ENCODE peak calls at places on chromosomes 2 and 18, in five cellular contexts. One of them, this sample, is unnamed.

GRCh38 chr2:50770299-50770698 is 261.6 kb downstream of the NRXN1 start:
- DNase-seq in fibroblast of pulmonary artery: no peak
- DNase-seq in AG04449: no peak
- DNase-seq in bronchial epithelial cell: no peak
- DNase-seq in endodermal cell: no peak
- DNase-seq in this sample: no peak

GRCh38 chr2:95526360-95527341 is 42.1 kb upstream of the TRIM43B start:
- DNase-seq in fibroblast of pulmonary artery: peak
- DNase-seq in AG04449: peak
- DNase-seq in bronchial epithelial cell: peak
- DNase-seq in endodermal cell: no peak
- DNase-seq in this sample: peak

GRCh38 chr2:120886534-120886961 is 150.9 kb downstream of the GLI2 start:
- DNase-seq in fibroblast of pulmonary artery: no peak
- DNase-seq in AG04449: no peak
- DNase-seq in bronchial epithelial cell: no peak
- DNase-seq in endodermal cell: no peak
- DNase-seq in this sample: no peak

GRCh38 chr2:152407204-152407721 is 72.3 kb downstream of the FMNL2 start:
- DNase-seq in fibroblast of pulmonary artery: peak
- DNase-seq in AG04449: no peak
- DNase-seq in bronchial epithelial cell: peak
- DNase-seq in endodermal cell: peak
- DNase-seq in this sample: no peak

GRCh38 chr2:175605989-175606841 is 395.9 kb downstream of the LNPK start:
- DNase-seq in fibroblast of pulmonary artery: no peak
- DNase-seq in AG04449: no peak
- DNase-seq in bronchial epithelial cell: peak
- DNase-seq in endodermal cell: peak
- DNase-seq in this sample: peak

GRCh38 chr18:55577812-55578539 is 10.0 kb downstream of the TCF4 start:
- DNase-seq in fibroblast of pulmonary artery: no peak
- DNase-seq in AG04449: no peak
- DNase-seq in bronchial epithelial cell: no peak
- DNase-seq in endodermal cell: no peak
- DNase-seq in this sample: no peak

GRCh38 chr2:16665746-16666452 is at the start of gene CYRIA:
- DNase-seq in fibroblast of pulmonary artery: peak
- DNase-seq in AG04449: no peak
- DNase-seq in bronchial epithelial cell: no peak
- DNase-seq in endodermal cell: peak
- DNase-seq in this sample: no peak

GRCh38 chr2:23532311-23533013 is 147.5 kb downstream of the KLHL29 start:
- DNase-seq in fibroblast of pulmonary artery: no peak
- DNase-seq in AG04449: no peak
- DNase-seq in bronchial epithelial cell: no peak
- DNase-seq in endodermal cell: no peak
- DNase-seq in this sample: no peak

GRCh38 chr18:36083729-36084128 is 16.4 kb upstream of the RPRD1A start:
- DNase-seq in fibroblast of pulmonary artery: no peak
- DNase-seq in AG04449: no peak
- DNase-seq in bronchial epithelial cell: no peak
- DNase-seq in endodermal cell: no peak
- DNase-seq in this sample: no peak

GRCh38 chr2:30398488-30398887 is 48.6 kb upstream of the LCLAT1 start:
- DNase-seq in fibroblast of pulmonary artery: no peak
- DNase-seq in AG04449: no peak
- DNase-seq in bronchial epithelial cell: peak
- DNase-seq in endodermal cell: no peak
- DNase-seq in this sample: no peak

GRCh38 chr2:21999522-21999921 is 875.8 kb downstream of the TDRD15 start:
- DNase-seq in fibroblast of pulmonary artery: no peak
- DNase-seq in AG04449: no peak
- DNase-seq in bronchial epithelial cell: no peak
- DNase-seq in endodermal cell: no peak
- DNase-seq in this sample: no peak

GRCh38 chr2:236095502-236095901 is 72.7 kb downstream of the GBX2 start:
- DNase-seq in fibroblast of pulmonary artery: no peak
- DNase-seq in AG04449: no peak
- DNase-seq in bronchial epithelial cell: no peak
- DNase-seq in endodermal cell: no peak
- DNase-seq in this sample: no peak

GRCh38 chr2:54709341-54709809 is 14.1 kb upstream of the EML6 start:
- DNase-seq in fibroblast of pulmonary artery: no peak
- DNase-seq in AG04449: no peak
- DNase-seq in bronchial epithelial cell: peak
- DNase-seq in endodermal cell: peak
- DNase-seq in this sample: no peak

GRCh38 chr2:133025004-133025403 is 355.0 kb upstream of the LYPD1 start:
- DNase-seq in fibroblast of pulmonary artery: no peak
- DNase-seq in AG04449: no peak
- DNase-seq in bronchial epithelial cell: no peak
- DNase-seq in endodermal cell: no peak
- DNase-seq in this sample: no peak

GRCh38 chr18:39591647-39592046 is 2026.0 kb upstream of the CELF4 start:
- DNase-seq in fibroblast of pulmonary artery: no peak
- DNase-seq in AG04449: no peak
- DNase-seq in bronchial epithelial cell: peak
- DNase-seq in endodermal cell: peak
- DNase-seq in this sample: no peak

GRCh38 chr2:109202486-109202885 is 73.5 kb downstream of the SH3RF3 start:
- DNase-seq in fibroblast of pulmonary artery: no peak
- DNase-seq in AG04449: no peak
- DNase-seq in bronchial epithelial cell: no peak
- DNase-seq in endodermal cell: no peak
- DNase-seq in this sample: no peak

GRCh38 chr2:112795720-112796119 is 11.4 kb upstream of the IL1A start:
- DNase-seq in fibroblast of pulmonary artery: no peak
- DNase-seq in AG04449: no peak
- DNase-seq in bronchial epithelial cell: peak
- DNase-seq in endodermal cell: no peak
- DNase-seq in this sample: no peak

GRCh38 chr2:157782057-157782845 is 93.9 kb downstream of the ACVR1 start:
- DNase-seq in fibroblast of pulmonary artery: peak
- DNase-seq in AG04449: no peak
- DNase-seq in bronchial epithelial cell: peak
- DNase-seq in endodermal cell: no peak
- DNase-seq in this sample: no peak

GRCh38 chr2:176827269-176827668 is 385.3 kb upstream of the HNRNPA3 start:
- DNase-seq in fibroblast of pulmonary artery: no peak
- DNase-seq in AG04449: no peak
- DNase-seq in bronchial epithelial cell: no peak
- DNase-seq in endodermal cell: no peak
- DNase-seq in this sample: no peak

GRCh38 chr2:109285244-109285651 is 156.2 kb downstream of the SH3RF3 start:
- DNase-seq in fibroblast of pulmonary artery: no peak
- DNase-seq in AG04449: no peak
- DNase-seq in bronchial epithelial cell: no peak
- DNase-seq in endodermal cell: no peak
- DNase-seq in this sample: peak

GRCh38 chr2:111652038-111652437 is 232.0 kb downstream of the ANAPC1 start:
- DNase-seq in fibroblast of pulmonary artery: no peak
- DNase-seq in AG04449: no peak
- DNase-seq in bronchial epithelial cell: peak
- DNase-seq in endodermal cell: no peak
- DNase-seq in this sample: no peak

GRCh38 chr2:108316194-108316880 is 27.6 kb downstream of the SULT1C2 start:
- DNase-seq in fibroblast of pulmonary artery: no peak
- DNase-seq in AG04449: no peak
- DNase-seq in bronchial epithelial cell: peak
- DNase-seq in endodermal cell: peak
- DNase-seq in this sample: no peak

GRCh38 chr2:27806311-27807059 is 35.0 kb downstream of the MRPL33 start:
- DNase-seq in fibroblast of pulmonary artery: no peak
- DNase-seq in AG04449: no peak
- DNase-seq in bronchial epithelial cell: no peak
- DNase-seq in endodermal cell: no peak
- DNase-seq in this sample: no peak

GRCh38 chr2:230124792-230125452 is 56.2 kb upstream of the SLC16A14 start:
- DNase-seq in fibroblast of pulmonary artery: no peak
- DNase-seq in AG04449: no peak
- DNase-seq in bronchial epithelial cell: no peak
- DNase-seq in endodermal cell: no peak
- DNase-seq in this sample: no peak

GRCh38 chr18:75727479-75727878 is 300.0 kb upstream of the SMIM21 start:
- DNase-seq in fibroblast of pulmonary artery: peak
- DNase-seq in AG04449: no peak
- DNase-seq in bronchial epithelial cell: no peak
- DNase-seq in endodermal cell: peak
- DNase-seq in this sample: no peak

GRCh38 chr2:126979039-126979438 is 80.3 kb downstream of the TEX51 start:
- DNase-seq in fibroblast of pulmonary artery: no peak
- DNase-seq in AG04449: no peak
- DNase-seq in bronchial epithelial cell: no peak
- DNase-seq in endodermal cell: no peak
- DNase-seq in this sample: no peak

DNA sequence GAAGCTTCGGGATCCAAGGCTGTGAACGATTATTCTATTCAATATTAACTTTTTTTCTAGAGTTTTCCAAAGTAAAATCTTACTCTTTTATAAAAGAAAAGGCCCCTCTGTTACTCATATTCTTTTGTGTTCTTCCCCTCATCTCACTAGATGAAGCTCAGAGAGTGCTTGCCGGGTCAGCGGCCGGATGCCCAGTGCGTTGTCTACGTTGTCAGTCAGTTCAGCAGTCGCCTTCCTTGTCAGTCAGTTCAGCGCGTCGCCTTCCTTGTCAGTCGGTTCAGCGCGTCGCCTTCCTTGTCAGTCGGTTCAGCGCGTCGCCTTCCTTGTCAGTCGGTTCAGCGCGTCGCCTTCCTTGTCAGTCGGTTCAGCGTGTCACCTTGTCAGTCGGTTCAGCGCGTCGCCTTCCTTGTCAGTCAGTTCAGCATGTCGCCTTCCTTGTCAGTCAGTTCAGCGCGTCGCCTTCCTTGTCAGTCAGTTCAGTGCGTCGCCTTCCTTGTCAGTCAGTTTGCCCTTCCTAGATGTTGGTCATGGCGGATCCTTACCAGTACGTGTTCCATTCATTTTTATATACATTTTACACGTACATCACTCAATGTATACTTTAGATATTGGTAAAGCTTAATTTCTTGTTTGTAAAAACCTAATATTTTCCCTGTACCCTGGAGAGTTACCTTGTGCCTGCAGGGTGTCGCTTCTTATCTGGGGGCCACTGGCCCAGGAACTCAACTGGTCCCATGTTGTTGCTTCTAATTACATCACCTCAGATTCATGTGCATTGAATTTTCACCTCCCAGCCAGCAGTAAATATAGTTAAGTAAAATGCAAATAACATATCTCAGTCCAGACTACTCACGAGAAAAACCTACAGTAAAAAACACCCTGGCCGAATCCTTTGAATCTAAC is 206.9 kb downstream of the ASB1 start:
- DNase-seq in fibroblast of pulmonary artery: no peak
- DNase-seq in AG04449: no peak
- DNase-seq in bronchial epithelial cell: no peak
- DNase-seq in endodermal cell: no peak
- DNase-seq in this sample: no peak
- TF ChIP-seq CTCF in fibroblast of pulmonary artery: no peak
- TF ChIP-seq CTCF in AG04449: no peak
- TF ChIP-seq CTCF in bronchial epithelial cell: no peak
- TF ChIP-seq CTCF in endodermal cell: no peak
- TF ChIP-seq CTCF in this sample: no peak

GRCh38 chr2:1702186-1702565 is 42.1 kb downstream of the PXDN start:
- DNase-seq in fibroblast of pulmonary artery: no peak
- DNase-seq in AG04449: no peak
- DNase-seq in bronchial epithelial cell: no peak
- DNase-seq in endodermal cell: no peak
- DNase-seq in this sample: no peak

GRCh38 chr2:1707771-1708351 is 36.5 kb downstream of the PXDN start:
- DNase-seq in fibroblast of pulmonary artery: peak
- DNase-seq in AG04449: no peak
- DNase-seq in bronchial epithelial cell: peak
- DNase-seq in endodermal cell: peak
- DNase-seq in this sample: no peak

GRCh38 chr2:1701556-1702185 is 42.6 kb downstream of the PXDN start:
- DNase-seq in fibroblast of pulmonary artery: no peak
- DNase-seq in AG04449: no peak
- DNase-seq in bronchial epithelial cell: peak
- DNase-seq in endodermal cell: peak
- DNase-seq in this sample: no peak

GRCh38 chr2:1705557-1706076 is 38.7 kb downstream of the PXDN start:
- DNase-seq in fibroblast of pulmonary artery: no peak
- DNase-seq in AG04449: no peak
- DNase-seq in bronchial epithelial cell: no peak
- DNase-seq in endodermal cell: peak
- DNase-seq in this sample: no peak

GRCh38 chr2:1704606-1705556 is 39.4 kb downstream of the PXDN start:
- DNase-seq in fibroblast of pulmonary artery: peak
- DNase-seq in AG04449: no peak
- DNase-seq in bronchial epithelial cell: peak
- DNase-seq in endodermal cell: peak
- DNase-seq in this sample: no peak
- H3K4me3 ChIP-seq in fibroblast of pulmonary artery: no peak
- H3K4me3 ChIP-seq in AG04449: no peak
- H3K4me3 ChIP-seq in bronchial epithelial cell: no peak
- H3K4me3 ChIP-seq in endodermal cell: no peak
- H3K4me3 ChIP-seq in this sample: no peak

GRCh38 chr2:74332550-74333174 is 10.6 kb downstream of the SLC4A5 start:
- DNase-seq in fibroblast of pulmonary artery: no peak
- DNase-seq in AG04449: no peak
- DNase-seq in bronchial epithelial cell: no peak
- DNase-seq in endodermal cell: no peak
- DNase-seq in this sample: no peak

GRCh38 chr2:74334931-74335333 is 8.3 kb downstream of the SLC4A5 start:
- DNase-seq in fibroblast of pulmonary artery: peak
- DNase-seq in AG04449: peak
- DNase-seq in bronchial epithelial cell: peak
- DNase-seq in endodermal cell: peak
- DNase-seq in this sample: peak

GRCh38 chr2:74328573-74328972 is 14.6 kb downstream of the SLC4A5 start:
- DNase-seq in fibroblast of pulmonary artery: no peak
- DNase-seq in AG04449: no peak
- DNase-seq in bronchial epithelial cell: no peak
- DNase-seq in endodermal cell: no peak
- DNase-seq in this sample: no peak

GRCh38 chr2:74333896-74334586 is 9.2 kb downstream of the SLC4A5 start:
- DNase-seq in fibroblast of pulmonary artery: no peak
- DNase-seq in AG04449: no peak
- DNase-seq in bronchial epithelial cell: no peak
- DNase-seq in endodermal cell: no peak
- DNase-seq in this sample: no peak

DNA sequence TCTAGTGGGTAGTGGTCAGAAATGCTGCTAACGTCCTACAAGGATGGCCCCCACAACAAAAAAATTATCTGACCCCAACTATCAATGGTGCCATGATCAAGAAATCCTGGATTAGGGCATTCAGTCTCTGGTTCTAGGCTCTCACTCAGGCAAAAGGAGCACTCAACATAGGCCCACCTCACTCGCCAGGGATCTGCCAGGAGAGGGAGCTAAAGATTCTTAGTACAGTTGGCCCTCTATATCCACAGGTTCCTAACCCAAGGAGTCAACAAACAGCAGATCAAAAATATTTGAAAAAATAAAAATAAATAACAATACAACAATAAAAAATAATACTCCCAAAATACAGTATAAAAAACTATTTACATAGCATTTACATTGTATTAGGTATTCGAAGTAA is 10.0 kb downstream of the SLC4A5 start:
- DNase-seq in fibroblast of pulmonary artery: peak
- DNase-seq in AG04449: no peak
- DNase-seq in bronchial epithelial cell: peak
- DNase-seq in endodermal cell: peak
- DNase-seq in this sample: no peak
- TF ChIP-seq CTCF in fibroblast of pulmonary artery: peak
- TF ChIP-seq CTCF in AG04449: peak
- TF ChIP-seq CTCF in bronchial epithelial cell: peak
- TF ChIP-seq CTCF in endodermal cell: peak
- TF ChIP-seq CTCF in this sample: peak

GRCh38 chr2:74439373-74440004 is 2.2 kb downstream of the RTKN start:
- DNase-seq in fibroblast of pulmonary artery: no peak
- DNase-seq in AG04449: no peak
- DNase-seq in bronchial epithelial cell: no peak
- DNase-seq in endodermal cell: peak
- DNase-seq in this sample: no peak
- H3K4me3 ChIP-seq in fibroblast of pulmonary artery: peak
- H3K4me3 ChIP-seq in AG04449: peak
- H3K4me3 ChIP-seq in bronchial epithelial cell: peak
- H3K4me3 ChIP-seq in endodermal cell: peak
- H3K4me3 ChIP-seq in this sample: peak

This sample was measured in retinal pigment epithelial cell.